ENCODE peak calls at places on chromosomes 13 and 19, in five cellular contexts. I is H1, X is HepG2, G is K562, J is GM12878. T is an unnamed sample.
A peak's percentile ranks its signal among the peaks of the same experiment; 100 is the strongest.

GRCh38 chr19:51931921-51932320 is 4.6 kb downstream of the ZNF613 start:
- DNase-seq in G (no peak), X (no peak), J (no peak), I (no peak), T (no peak)

GRCh38 chr13:74871671-74872070 is 610.3 kb downstream of the TBC1D4 start:
- DNase-seq in J (no peak), X (no peak), I (no peak), G (no peak), T (no peak)

GRCh38 chr19:16319466-16319865 is 5.2 kb upstream of the KLF2 start:
- DNase-seq in G (no peak), I (no peak), X (no peak), J (no peak), T (no peak)

GRCh38 chr13:98751397-98752110 is 918 bp downstream of the SLC15A1 start:
- DNase-seq in I (peak; percentile 59), X (no peak), G (no peak), J (no peak), T (peak; percentile 65)

GRCh38 chr19:35518313-35518712 is 4.9 kb upstream of the DMKN start:
- DNase-seq in X (no peak), J (no peak), I (no peak), G (no peak), T (no peak)

GRCh38 chr13:45564108-45564507 is 51.4 kb downstream of the ERICH6B start:
- DNase-seq in X (peak; percentile 22), I (no peak), G (no peak), J (no peak), T (no peak)

GRCh38 chr13:79225487-79226232 is 180.4 kb downstream of the RBM26 start:
- DNase-seq in G (no peak), I (no peak), J (no peak), X (no peak), T (no peak)

GRCh38 chr13:97435794-97436193 is 1.8 kb downstream of the RAP2A start:
- DNase-seq in G (no peak), I (no peak), J (no peak), X (no peak), T (no peak)

GRCh38 chr13:101917833-101918755 is 465.6 kb downstream of the ITGBL1 start:
- DNase-seq in J (no peak), X (no peak), I (no peak), G (no peak), T (peak; percentile 29)

GRCh38 chr13:29535663-29536655 is 59.5 kb downstream of the SLC7A1 start:
- DNase-seq in I (no peak), J (no peak), G (no peak), X (no peak), T (no peak)

DNA sequence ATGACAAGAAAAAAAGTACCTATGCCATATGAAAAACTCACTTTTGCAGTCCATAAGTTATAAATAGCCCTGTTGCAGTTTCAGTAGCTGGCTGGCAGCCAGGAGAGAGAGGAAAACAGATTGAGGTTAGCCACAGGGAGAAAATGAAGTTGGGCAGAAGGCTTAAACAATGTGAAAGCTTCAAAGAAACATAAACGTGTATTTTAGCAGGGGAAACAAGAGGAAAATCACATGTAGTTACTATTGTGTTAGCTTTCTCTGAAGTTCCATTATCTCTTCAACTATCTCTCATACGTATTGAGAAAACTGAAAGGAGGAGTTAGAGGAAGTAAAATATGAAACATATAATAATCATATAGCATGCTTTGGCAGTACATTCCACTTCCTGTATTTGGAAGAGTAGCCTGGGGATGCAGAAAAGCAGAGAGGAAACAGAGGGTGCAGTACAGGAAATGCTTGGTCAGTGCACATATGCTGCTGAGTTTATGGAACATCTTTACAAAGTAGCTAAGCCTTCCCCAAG is 1551.1 kb downstream of the EFNB2 start:
- DNase-seq in G (no peak), I (no peak), X (no peak), J (peak; percentile 92), T (no peak)
- TF ChIP-seq ATF2 in G (no peak), I (no peak), X (no peak), J (peak; percentile 88), T (no peak)

GRCh38 chr19:42831221-42832019 is 48.1 kb downstream of the PSG1 start:
- DNase-seq in J (no peak), G (no peak), I (no peak), X (peak; percentile 15), T (no peak)
- TF ChIP-seq ATF2 in J (no peak), G (no peak), I (no peak), X (no peak), T (no peak)

GRCh38 chr19:34504809-34505291 is 23.3 kb downstream of the WTIP start:
- DNase-seq in I (no peak), J (no peak), G (no peak), X (no peak), T (no peak)
- TF ChIP-seq ATF2 in I (no peak), J (no peak), G (no peak), X (no peak), T (no peak)

GRCh38 chr13:21304256-21304655 is 127.8 kb downstream of the MRPL57 start:
- DNase-seq in X (no peak), J (no peak), G (no peak), I (no peak), T (no peak)

GRCh38 chr13:21310220-21310619 is 133.8 kb downstream of the MRPL57 start:
- DNase-seq in I (no peak), X (no peak), G (no peak), J (no peak), T (no peak)

GRCh38 chr13:21309542-21310172 is 133.2 kb downstream of the MRPL57 start:
- DNase-seq in G (no peak), I (no peak), J (no peak), X (peak; percentile 41), T (no peak)
- TF ChIP-seq ATF2 in G (no peak), I (no peak), J (no peak), X (no peak), T (no peak)

T was measured in WTC11.